ENCODE peak calls at places on chromosome 10, in ten cellular contexts. One of them, this sample, is unnamed.

GRCh38 chr10:7410306-7410799 is 481 bp downstream of the SFMBT2 start:
- DNase-seq in uterus: peak; percentile 26
- DNase-seq in MM.1S: peak; percentile 16
- DNase-seq in lung: no peak
- DNase-seq in dorsolateral prefrontal cortex: peak; percentile 33
- DNase-seq in cardiac muscle cell: peak; percentile 9
- DNase-seq in GM23248: peak; percentile 38
- DNase-seq in CD4-positive, CD25-positive, alpha-beta regulatory T cell: peak; percentile 27
- DNase-seq in psoas muscle: no peak
- DNase-seq in upper lobe of right lung: peak; percentile 75
- DNase-seq in this sample: no peak

GRCh38 chr10:132274581-132274980 is 33.2 kb downstream of the STK32C start:
- DNase-seq in uterus: no peak
- DNase-seq in MM.1S: no peak
- DNase-seq in lung: no peak
- DNase-seq in dorsolateral prefrontal cortex: no peak
- DNase-seq in cardiac muscle cell: no peak
- DNase-seq in GM23248: no peak
- DNase-seq in CD4-positive, CD25-positive, alpha-beta regulatory T cell: no peak
- DNase-seq in psoas muscle: no peak
- DNase-seq in upper lobe of right lung: no peak
- DNase-seq in this sample: no peak

GRCh38 chr10:103677486-103677885 is 177.9 kb downstream of the SH3PXD2A start:
- DNase-seq in uterus: no peak
- DNase-seq in MM.1S: no peak
- DNase-seq in lung: no peak
- DNase-seq in dorsolateral prefrontal cortex: no peak
- DNase-seq in cardiac muscle cell: no peak
- DNase-seq in GM23248: no peak
- DNase-seq in CD4-positive, CD25-positive, alpha-beta regulatory T cell: no peak
- DNase-seq in psoas muscle: no peak
- DNase-seq in upper lobe of right lung: no peak
- DNase-seq in this sample: no peak

GRCh38 chr10:21432266-21432665 is 93.2 kb downstream of the SKIDA1 start:
- DNase-seq in uterus: no peak
- DNase-seq in MM.1S: no peak
- DNase-seq in lung: no peak
- DNase-seq in dorsolateral prefrontal cortex: no peak
- DNase-seq in cardiac muscle cell: no peak
- DNase-seq in GM23248: no peak
- DNase-seq in CD4-positive, CD25-positive, alpha-beta regulatory T cell: no peak
- DNase-seq in psoas muscle: no peak
- DNase-seq in upper lobe of right lung: no peak
- DNase-seq in this sample: no peak

GRCh38 chr10:46523119-46523880 is 33.2 kb downstream of the GPRIN2 start:
- DNase-seq in uterus: no peak
- DNase-seq in MM.1S: no peak
- DNase-seq in lung: no peak
- DNase-seq in dorsolateral prefrontal cortex: peak; percentile 83
- DNase-seq in cardiac muscle cell: peak; percentile 70
- DNase-seq in GM23248: peak; percentile 64
- DNase-seq in CD4-positive, CD25-positive, alpha-beta regulatory T cell: no peak
- DNase-seq in psoas muscle: peak; percentile 45
- DNase-seq in upper lobe of right lung: peak; percentile 82
- DNase-seq in this sample: no peak

GRCh38 chr10:132101529-132101928 is 35.8 kb downstream of the JAKMIP3 start:
- DNase-seq in uterus: no peak
- DNase-seq in MM.1S: no peak
- DNase-seq in lung: peak; percentile 16
- DNase-seq in dorsolateral prefrontal cortex: peak; percentile 7
- DNase-seq in cardiac muscle cell: no peak
- DNase-seq in GM23248: no peak
- DNase-seq in CD4-positive, CD25-positive, alpha-beta regulatory T cell: no peak
- DNase-seq in psoas muscle: no peak
- DNase-seq in upper lobe of right lung: no peak
- DNase-seq in this sample: peak; percentile 25

GRCh38 chr10:114686013-114686412 is 27.9 kb upstream of the ABLIM1 start:
- DNase-seq in uterus: no peak
- DNase-seq in MM.1S: no peak
- DNase-seq in lung: no peak
- DNase-seq in dorsolateral prefrontal cortex: no peak
- DNase-seq in cardiac muscle cell: no peak
- DNase-seq in GM23248: no peak
- DNase-seq in CD4-positive, CD25-positive, alpha-beta regulatory T cell: no peak
- DNase-seq in psoas muscle: no peak
- DNase-seq in upper lobe of right lung: no peak
- DNase-seq in this sample: no peak

GRCh38 chr10:86393401-86393800 is 26.8 kb upstream of the GRID1 start:
- DNase-seq in uterus: no peak
- DNase-seq in MM.1S: no peak
- DNase-seq in lung: no peak
- DNase-seq in dorsolateral prefrontal cortex: no peak
- DNase-seq in cardiac muscle cell: no peak
- DNase-seq in GM23248: peak; percentile 54
- DNase-seq in CD4-positive, CD25-positive, alpha-beta regulatory T cell: no peak
- DNase-seq in psoas muscle: no peak
- DNase-seq in upper lobe of right lung: no peak
- DNase-seq in this sample: no peak

GRCh38 chr10:108582888-108583287 is 1340.4 kb downstream of the XPNPEP1 start:
- DNase-seq in uterus: no peak
- DNase-seq in MM.1S: no peak
- DNase-seq in lung: no peak
- DNase-seq in dorsolateral prefrontal cortex: no peak
- DNase-seq in cardiac muscle cell: no peak
- DNase-seq in GM23248: no peak
- DNase-seq in CD4-positive, CD25-positive, alpha-beta regulatory T cell: no peak
- DNase-seq in psoas muscle: no peak
- DNase-seq in upper lobe of right lung: no peak
- DNase-seq in this sample: no peak

GRCh38 chr10:95814011-95814727 is 58.2 kb downstream of the ENTPD1 start:
- DNase-seq in uterus: no peak
- DNase-seq in MM.1S: no peak
- DNase-seq in lung: no peak
- DNase-seq in dorsolateral prefrontal cortex: no peak
- DNase-seq in cardiac muscle cell: peak; percentile 98
- DNase-seq in GM23248: peak; percentile 80
- DNase-seq in CD4-positive, CD25-positive, alpha-beta regulatory T cell: peak; percentile 46
- DNase-seq in psoas muscle: no peak
- DNase-seq in upper lobe of right lung: no peak
- DNase-seq in this sample: no peak

GRCh38 chr10:33722067-33722466 is 387.6 kb upstream of the NRP1 start:
- DNase-seq in uterus: no peak
- DNase-seq in MM.1S: no peak
- DNase-seq in lung: no peak
- DNase-seq in dorsolateral prefrontal cortex: no peak
- DNase-seq in cardiac muscle cell: no peak
- DNase-seq in GM23248: no peak
- DNase-seq in CD4-positive, CD25-positive, alpha-beta regulatory T cell: no peak
- DNase-seq in psoas muscle: no peak
- DNase-seq in upper lobe of right lung: no peak
- DNase-seq in this sample: no peak

GRCh38 chr10:13000431-13000830 is 1.1 kb downstream of the CCDC3 start:
- DNase-seq in uterus: no peak
- DNase-seq in MM.1S: no peak
- DNase-seq in lung: no peak
- DNase-seq in dorsolateral prefrontal cortex: no peak
- DNase-seq in cardiac muscle cell: no peak
- DNase-seq in GM23248: no peak
- DNase-seq in CD4-positive, CD25-positive, alpha-beta regulatory T cell: no peak
- DNase-seq in psoas muscle: no peak
- DNase-seq in upper lobe of right lung: no peak
- DNase-seq in this sample: no peak

DNA sequence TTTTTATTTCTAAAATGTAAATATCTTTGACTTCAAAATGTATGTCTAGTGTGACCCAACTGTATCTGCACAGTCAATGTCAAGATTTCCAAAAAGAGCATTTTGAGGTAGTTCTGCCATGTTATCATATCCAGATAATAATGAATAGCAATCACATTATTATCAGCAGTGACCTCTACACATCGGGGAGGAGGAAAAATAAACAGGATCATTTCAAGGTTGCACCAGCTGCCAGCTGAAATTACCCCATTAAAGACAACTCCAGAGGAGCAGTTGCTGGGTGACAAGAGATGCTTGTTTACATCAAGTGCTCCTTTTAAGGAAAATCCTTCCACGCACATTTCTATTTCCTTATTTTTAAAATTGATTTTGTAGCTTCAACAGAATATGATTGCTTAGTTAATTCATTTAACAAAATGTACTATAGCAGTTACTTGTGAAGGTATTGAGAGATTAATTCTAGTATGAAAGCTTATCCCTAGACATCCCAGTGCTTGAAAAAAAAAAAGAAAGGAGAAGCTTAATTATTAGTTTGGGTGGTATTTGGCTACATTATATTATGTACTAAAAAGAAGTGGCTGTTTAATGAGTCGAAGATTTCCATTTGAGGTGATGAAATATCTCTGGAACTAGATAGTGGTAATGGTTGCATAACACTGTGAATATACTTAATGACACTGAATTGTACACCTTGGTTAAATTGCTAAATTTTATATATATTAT is 19.3 kb upstream of the SLC35G1 start:
- DNase-seq in uterus: no peak
- DNase-seq in MM.1S: no peak
- DNase-seq in lung: no peak
- DNase-seq in dorsolateral prefrontal cortex: no peak
- DNase-seq in cardiac muscle cell: no peak
- DNase-seq in GM23248: peak; percentile 19
- DNase-seq in CD4-positive, CD25-positive, alpha-beta regulatory T cell: no peak
- DNase-seq in psoas muscle: no peak
- DNase-seq in upper lobe of right lung: no peak
- DNase-seq in this sample: no peak
- H3K27ac ChIP-seq in uterus: no peak overlapping the region
- H3K27ac ChIP-seq in MM.1S: no peak overlapping the region
- H3K27ac ChIP-seq in lung: no peak overlapping the region
- H3K27ac ChIP-seq in dorsolateral prefrontal cortex: no peak overlapping the region
- H3K27ac ChIP-seq in cardiac muscle cell: no peak overlapping the region
- H3K27ac ChIP-seq in GM23248: no peak overlapping the region
- H3K27ac ChIP-seq in CD4-positive, CD25-positive, alpha-beta regulatory T cell: no peak overlapping the region
- H3K27ac ChIP-seq in psoas muscle: no peak overlapping the region
- H3K27ac ChIP-seq in upper lobe of right lung: no peak overlapping the region
- H3K27ac ChIP-seq in this sample: no peak overlapping the region

GRCh38 chr10:101650841-101651240 is 44.1 kb downstream of the FBXW4 start:
- DNase-seq in uterus: no peak
- DNase-seq in MM.1S: no peak
- DNase-seq in lung: no peak
- DNase-seq in dorsolateral prefrontal cortex: no peak
- DNase-seq in cardiac muscle cell: no peak
- DNase-seq in GM23248: no peak
- DNase-seq in CD4-positive, CD25-positive, alpha-beta regulatory T cell: no peak
- DNase-seq in psoas muscle: no peak
- DNase-seq in upper lobe of right lung: no peak
- DNase-seq in this sample: no peak
- H3K27ac ChIP-seq in uterus: no peak overlapping the region
- H3K27ac ChIP-seq in MM.1S: no peak overlapping the region
- H3K27ac ChIP-seq in lung: no peak overlapping the region
- H3K27ac ChIP-seq in dorsolateral prefrontal cortex: no peak overlapping the region
- H3K27ac ChIP-seq in cardiac muscle cell: no peak overlapping the region
- H3K27ac ChIP-seq in GM23248: no peak overlapping the region
- H3K27ac ChIP-seq in CD4-positive, CD25-positive, alpha-beta regulatory T cell: no peak overlapping the region
- H3K27ac ChIP-seq in psoas muscle: no peak overlapping the region
- H3K27ac ChIP-seq in upper lobe of right lung: no peak overlapping the region
- H3K27ac ChIP-seq in this sample: no peak overlapping the region

DNA sequence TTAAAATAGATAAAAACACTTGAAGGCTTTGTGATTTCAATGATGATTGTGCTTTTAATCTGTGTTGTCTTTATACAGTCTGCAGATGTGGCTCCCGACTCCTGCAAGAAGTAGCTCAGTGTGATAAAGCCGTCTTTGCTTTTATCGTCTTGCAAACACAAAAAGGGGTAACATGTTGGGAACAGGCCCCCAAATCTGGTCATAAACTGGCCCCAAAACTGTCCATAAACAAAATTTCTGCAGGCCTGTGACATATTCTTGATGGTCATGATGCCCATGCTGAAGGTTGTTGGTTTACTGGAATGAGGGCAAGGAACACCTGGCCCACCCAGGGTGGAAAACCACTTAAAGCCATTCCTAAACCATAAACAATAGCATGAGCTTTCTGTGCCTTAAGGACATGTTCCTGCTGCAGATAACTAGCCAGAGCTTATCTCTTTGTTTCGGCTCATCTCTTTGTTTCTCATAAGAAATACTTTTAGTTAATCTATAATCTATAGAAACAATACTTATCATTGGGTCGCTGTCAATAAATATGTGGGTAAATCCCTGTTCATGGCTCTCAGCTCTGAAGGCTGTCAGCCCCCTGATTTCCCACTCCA is 14.8 kb upstream of the ZNF485 start:
- DNase-seq in uterus: no peak
- DNase-seq in MM.1S: no peak
- DNase-seq in lung: no peak
- DNase-seq in dorsolateral prefrontal cortex: no peak
- DNase-seq in cardiac muscle cell: no peak
- DNase-seq in GM23248: no peak
- DNase-seq in CD4-positive, CD25-positive, alpha-beta regulatory T cell: no peak
- DNase-seq in psoas muscle: no peak
- DNase-seq in upper lobe of right lung: no peak
- DNase-seq in this sample: no peak
- H3K27ac ChIP-seq in uterus: no peak overlapping the region
- H3K27ac ChIP-seq in MM.1S: no peak overlapping the region
- H3K27ac ChIP-seq in lung: no peak overlapping the region
- H3K27ac ChIP-seq in dorsolateral prefrontal cortex: no peak overlapping the region
- H3K27ac ChIP-seq in cardiac muscle cell: no peak overlapping the region
- H3K27ac ChIP-seq in GM23248: no peak overlapping the region
- H3K27ac ChIP-seq in CD4-positive, CD25-positive, alpha-beta regulatory T cell: no peak overlapping the region
- H3K27ac ChIP-seq in psoas muscle: no peak overlapping the region
- H3K27ac ChIP-seq in upper lobe of right lung: no peak overlapping the region
- H3K27ac ChIP-seq in this sample: no peak overlapping the region

GRCh38 chr10:93570383-93570782 is 3.9 kb downstream of the FFAR4 start:
- DNase-seq in uterus: no peak
- DNase-seq in MM.1S: no peak
- DNase-seq in lung: no peak
- DNase-seq in dorsolateral prefrontal cortex: no peak
- DNase-seq in cardiac muscle cell: no peak
- DNase-seq in GM23248: no peak
- DNase-seq in CD4-positive, CD25-positive, alpha-beta regulatory T cell: no peak
- DNase-seq in psoas muscle: no peak
- DNase-seq in upper lobe of right lung: no peak
- DNase-seq in this sample: no peak

GRCh38 chr10:93565421-93565820 is 1.0 kb upstream of the FFAR4 start:
- DNase-seq in uterus: no peak
- DNase-seq in MM.1S: no peak
- DNase-seq in lung: no peak
- DNase-seq in dorsolateral prefrontal cortex: no peak
- DNase-seq in cardiac muscle cell: no peak
- DNase-seq in GM23248: no peak
- DNase-seq in CD4-positive, CD25-positive, alpha-beta regulatory T cell: no peak
- DNase-seq in psoas muscle: no peak
- DNase-seq in upper lobe of right lung: peak; percentile 77
- DNase-seq in this sample: no peak

GRCh38 chr10:93568105-93568390 is 1.6 kb downstream of the FFAR4 start:
- DNase-seq in uterus: no peak
- DNase-seq in MM.1S: no peak
- DNase-seq in lung: no peak
- DNase-seq in dorsolateral prefrontal cortex: no peak
- DNase-seq in cardiac muscle cell: peak; percentile 11
- DNase-seq in GM23248: peak; percentile 11
- DNase-seq in CD4-positive, CD25-positive, alpha-beta regulatory T cell: no peak
- DNase-seq in psoas muscle: no peak
- DNase-seq in upper lobe of right lung: no peak
- DNase-seq in this sample: no peak

GRCh38 chr10:93567277-93568104 is 1.0 kb downstream of the FFAR4 start:
- DNase-seq in uterus: no peak
- DNase-seq in MM.1S: no peak
- DNase-seq in lung: no peak
- DNase-seq in dorsolateral prefrontal cortex: no peak
- DNase-seq in cardiac muscle cell: no peak
- DNase-seq in GM23248: no peak
- DNase-seq in CD4-positive, CD25-positive, alpha-beta regulatory T cell: no peak
- DNase-seq in psoas muscle: no peak
- DNase-seq in upper lobe of right lung: no peak
- DNase-seq in this sample: no peak

GRCh38 chr10:93566435-93567276 is at the start of gene FFAR4:
- DNase-seq in uterus: no peak
- DNase-seq in MM.1S: no peak
- DNase-seq in lung: no peak
- DNase-seq in dorsolateral prefrontal cortex: no peak
- DNase-seq in cardiac muscle cell: peak; percentile 8
- DNase-seq in GM23248: peak; percentile 6
- DNase-seq in CD4-positive, CD25-positive, alpha-beta regulatory T cell: no peak
- DNase-seq in psoas muscle: peak; percentile 67
- DNase-seq in upper lobe of right lung: peak; percentile 85
- DNase-seq in this sample: no peak
- H3K27ac ChIP-seq in uterus: no peak within 1 kb of the TSS
- H3K27ac ChIP-seq in MM.1S: no peak within 1 kb of the TSS
- H3K27ac ChIP-seq in lung: no peak within 1 kb of the TSS
- H3K27ac ChIP-seq in dorsolateral prefrontal cortex: peak within 1 kb of the TSS; percentile 53
- H3K27ac ChIP-seq in cardiac muscle cell: no peak within 1 kb of the TSS
- H3K27ac ChIP-seq in GM23248: no peak within 1 kb of the TSS
- H3K27ac ChIP-seq in CD4-positive, CD25-positive, alpha-beta regulatory T cell: no peak within 1 kb of the TSS
- H3K27ac ChIP-seq in psoas muscle: no peak within 1 kb of the TSS
- H3K27ac ChIP-seq in upper lobe of right lung: no peak within 1 kb of the TSS
- H3K27ac ChIP-seq in this sample: no peak within 1 kb of the TSS

This sample was measured in substantia nigra.